ENCODE peak calls at places on chromosomes 3 and 15, in nine cellular contexts. One of them, this sample, is unnamed.

GRCh38 chr3:42079701-42080323 is 11.3 kb upstream of the TRAK1 start:
- DNase-seq in astrocyte of the spinal cord: no peak
- DNase-seq in MM.1S: no peak
- DNase-seq in fibroblast of mammary gland: no peak
- DNase-seq in tibial nerve: no peak
- DNase-seq in ovary: no peak
- DNase-seq in cardiac fibroblast: no peak
- DNase-seq in psoas muscle: no peak
- DNase-seq in fibroblast of pulmonary artery: no peak
- DNase-seq in this sample: peak; percentile 95

GRCh38 chr3:15541371-15541770 is 19.9 kb upstream of the COLQ start:
- DNase-seq in astrocyte of the spinal cord: no peak
- DNase-seq in MM.1S: no peak
- DNase-seq in fibroblast of mammary gland: no peak
- DNase-seq in tibial nerve: no peak
- DNase-seq in ovary: no peak
- DNase-seq in cardiac fibroblast: no peak
- DNase-seq in psoas muscle: no peak
- DNase-seq in fibroblast of pulmonary artery: no peak
- DNase-seq in this sample: no peak

GRCh38 chr3:141402476-141403171 is 34.3 kb downstream of the ZBTB38 start:
- DNase-seq in astrocyte of the spinal cord: peak; percentile 76
- DNase-seq in MM.1S: peak; percentile 80
- DNase-seq in fibroblast of mammary gland: peak; percentile 93
- DNase-seq in tibial nerve: peak; percentile 54
- DNase-seq in ovary: peak; percentile 69
- DNase-seq in cardiac fibroblast: peak; percentile 75
- DNase-seq in psoas muscle: peak; percentile 80
- DNase-seq in fibroblast of pulmonary artery: peak; percentile 66
- DNase-seq in this sample: peak; percentile 54

GRCh38 chr3:195609229-195609628 is 25.5 kb upstream of the APOD start:
- DNase-seq in astrocyte of the spinal cord: no peak
- DNase-seq in MM.1S: no peak
- DNase-seq in fibroblast of mammary gland: no peak
- DNase-seq in tibial nerve: no peak
- DNase-seq in ovary: no peak
- DNase-seq in cardiac fibroblast: no peak
- DNase-seq in psoas muscle: no peak
- DNase-seq in fibroblast of pulmonary artery: no peak
- DNase-seq in this sample: no peak

GRCh38 chr15:70722266-70723123 is 40.9 kb downstream of the UACA start:
- DNase-seq in astrocyte of the spinal cord: peak; percentile 71
- DNase-seq in MM.1S: peak; percentile 55
- DNase-seq in fibroblast of mammary gland: peak; percentile 71
- DNase-seq in tibial nerve: no peak
- DNase-seq in ovary: no peak
- DNase-seq in cardiac fibroblast: peak; percentile 86
- DNase-seq in psoas muscle: no peak
- DNase-seq in fibroblast of pulmonary artery: peak; percentile 85
- DNase-seq in this sample: peak; percentile 63

GRCh38 chr15:85636351-85636750 is 158.4 kb downstream of the KLHL25 start:
- DNase-seq in astrocyte of the spinal cord: no peak
- DNase-seq in MM.1S: no peak
- DNase-seq in fibroblast of mammary gland: no peak
- DNase-seq in tibial nerve: no peak
- DNase-seq in ovary: no peak
- DNase-seq in cardiac fibroblast: no peak
- DNase-seq in psoas muscle: no peak
- DNase-seq in fibroblast of pulmonary artery: no peak
- DNase-seq in this sample: no peak

GRCh38 chr3:14093831-14094230 is 30.8 kb downstream of the CHCHD4 start:
- DNase-seq in astrocyte of the spinal cord: no peak
- DNase-seq in MM.1S: no peak
- DNase-seq in fibroblast of mammary gland: no peak
- DNase-seq in tibial nerve: no peak
- DNase-seq in ovary: no peak
- DNase-seq in cardiac fibroblast: no peak
- DNase-seq in psoas muscle: no peak
- DNase-seq in fibroblast of pulmonary artery: no peak
- DNase-seq in this sample: peak; percentile 88

GRCh38 chr15:101068961-101069734 is 150.0 kb downstream of the LRRK1 start:
- DNase-seq in astrocyte of the spinal cord: peak; percentile 28
- DNase-seq in MM.1S: no peak
- DNase-seq in fibroblast of mammary gland: no peak
- DNase-seq in tibial nerve: no peak
- DNase-seq in ovary: no peak
- DNase-seq in cardiac fibroblast: peak; percentile 77
- DNase-seq in psoas muscle: no peak
- DNase-seq in fibroblast of pulmonary artery: peak; percentile 50
- DNase-seq in this sample: peak; percentile 80

GRCh38 chr15:81097893-81098280 is 36.2 kb upstream of the CFAP161 start:
- DNase-seq in astrocyte of the spinal cord: no peak
- DNase-seq in MM.1S: no peak
- DNase-seq in fibroblast of mammary gland: peak; percentile 28
- DNase-seq in tibial nerve: no peak
- DNase-seq in ovary: no peak
- DNase-seq in cardiac fibroblast: no peak
- DNase-seq in psoas muscle: peak; percentile 50
- DNase-seq in fibroblast of pulmonary artery: peak; percentile 30
- DNase-seq in this sample: no peak

GRCh38 chr15:32646304-32646703 is 4.8 kb downstream of the SCG5 start:
- DNase-seq in astrocyte of the spinal cord: no peak
- DNase-seq in MM.1S: no peak
- DNase-seq in fibroblast of mammary gland: no peak
- DNase-seq in tibial nerve: no peak
- DNase-seq in ovary: no peak
- DNase-seq in cardiac fibroblast: no peak
- DNase-seq in psoas muscle: no peak
- DNase-seq in fibroblast of pulmonary artery: no peak
- DNase-seq in this sample: no peak

GRCh38 chr15:60423540-60423939 is 25.8 kb upstream of the ANXA2 start:
- DNase-seq in astrocyte of the spinal cord: peak; percentile 94
- DNase-seq in MM.1S: peak; percentile 93
- DNase-seq in fibroblast of mammary gland: peak; percentile 82
- DNase-seq in tibial nerve: no peak
- DNase-seq in ovary: no peak
- DNase-seq in cardiac fibroblast: peak; percentile 93
- DNase-seq in psoas muscle: no peak
- DNase-seq in fibroblast of pulmonary artery: peak; percentile 91
- DNase-seq in this sample: peak; percentile 86

GRCh38 chr3:194255252-194256039 is 95.7 kb downstream of the CPN2 start:
- DNase-seq in astrocyte of the spinal cord: no peak
- DNase-seq in MM.1S: no peak
- DNase-seq in fibroblast of mammary gland: no peak
- DNase-seq in tibial nerve: no peak
- DNase-seq in ovary: no peak
- DNase-seq in cardiac fibroblast: peak; percentile 76
- DNase-seq in psoas muscle: peak; percentile 62
- DNase-seq in fibroblast of pulmonary artery: peak; percentile 81
- DNase-seq in this sample: no peak

GRCh38 chr15:26866298-26867198 is at the start of gene GABRA5:
- DNase-seq in astrocyte of the spinal cord: peak; percentile 28
- DNase-seq in MM.1S: no peak
- DNase-seq in fibroblast of mammary gland: no peak
- DNase-seq in tibial nerve: no peak
- DNase-seq in ovary: no peak
- DNase-seq in cardiac fibroblast: no peak
- DNase-seq in psoas muscle: no peak
- DNase-seq in fibroblast of pulmonary artery: peak; percentile 6
- DNase-seq in this sample: peak; percentile 24
- H3K4me3 ChIP-seq in astrocyte of the spinal cord: peak within 1 kb of the TSS; percentile 13
- H3K4me3 ChIP-seq in MM.1S: no peak within 1 kb of the TSS
- H3K4me3 ChIP-seq in fibroblast of mammary gland: no peak within 1 kb of the TSS
- H3K4me3 ChIP-seq in tibial nerve: peak within 1 kb of the TSS; percentile 37
- H3K4me3 ChIP-seq in ovary: no peak within 1 kb of the TSS
- H3K4me3 ChIP-seq in cardiac fibroblast: no peak within 1 kb of the TSS
- H3K4me3 ChIP-seq in psoas muscle: no peak within 1 kb of the TSS
- H3K4me3 ChIP-seq in fibroblast of pulmonary artery: no peak within 1 kb of the TSS
- H3K4me3 ChIP-seq in this sample: no peak within 1 kb of the TSS

DNA sequence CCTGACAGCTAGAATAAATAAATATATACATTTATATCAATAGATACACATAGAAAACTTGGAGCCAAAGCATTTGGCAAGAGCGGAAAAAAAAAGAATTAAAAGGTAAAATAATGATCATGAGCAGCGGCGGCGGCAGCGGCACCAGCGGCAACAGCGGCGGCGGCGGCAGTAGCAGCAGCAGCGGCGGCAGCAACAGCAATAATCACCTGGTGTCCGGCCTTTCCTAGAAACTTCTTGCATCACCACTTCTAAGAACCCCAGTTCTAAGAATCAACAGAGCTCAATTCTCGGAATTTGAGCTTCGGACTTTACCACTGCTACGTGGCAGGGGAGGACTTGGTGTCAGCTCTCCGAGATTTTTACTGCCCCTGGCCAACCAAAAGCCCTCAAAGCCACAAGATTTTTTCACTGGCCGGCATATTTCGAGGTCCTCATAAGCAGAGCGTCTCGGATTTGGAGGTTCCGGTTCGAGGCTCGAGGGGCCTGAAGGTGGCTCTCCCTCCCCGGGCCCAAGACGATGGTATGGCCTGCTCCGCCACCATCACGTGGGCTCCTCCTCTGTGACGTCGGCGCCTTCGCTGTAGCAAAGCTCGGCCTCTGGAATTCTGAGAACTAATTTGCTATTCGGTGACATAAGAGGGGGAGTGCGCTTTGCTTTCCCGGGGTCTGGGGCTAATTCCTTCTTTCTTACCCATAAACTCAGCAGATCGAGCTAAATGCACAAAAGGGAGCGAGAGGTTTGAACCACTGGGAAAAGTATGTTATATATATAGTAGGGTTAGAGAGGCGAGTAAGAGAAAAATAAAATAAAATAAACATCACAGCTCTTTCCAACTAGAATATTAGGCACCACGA is at the start of gene BCL6:
- DNase-seq in astrocyte of the spinal cord: peak; percentile 99
- DNase-seq in MM.1S: peak; percentile 99
- DNase-seq in fibroblast of mammary gland: peak; percentile 99
- DNase-seq in tibial nerve: peak; percentile 89
- DNase-seq in ovary: peak; percentile 95
- DNase-seq in cardiac fibroblast: peak; percentile 99
- DNase-seq in psoas muscle: peak; percentile 92
- DNase-seq in fibroblast of pulmonary artery: peak; percentile 99
- DNase-seq in this sample: peak; percentile 98
- TF ChIP-seq CTCF in astrocyte of the spinal cord: no peak
- TF ChIP-seq CTCF in MM.1S: no peak
- TF ChIP-seq CTCF in fibroblast of mammary gland: no peak
- TF ChIP-seq CTCF in tibial nerve: no peak
- TF ChIP-seq CTCF in ovary: peak; percentile 26
- TF ChIP-seq CTCF in cardiac fibroblast: no peak
- TF ChIP-seq CTCF in psoas muscle: no peak
- TF ChIP-seq CTCF in fibroblast of pulmonary artery: no peak
- TF ChIP-seq CTCF in this sample: no peak

GRCh38 chr15:66740802-66741201 is 38.8 kb downstream of the SMAD6 start:
- DNase-seq in astrocyte of the spinal cord: no peak
- DNase-seq in MM.1S: no peak
- DNase-seq in fibroblast of mammary gland: peak; percentile 53
- DNase-seq in tibial nerve: peak; percentile 64
- DNase-seq in ovary: peak; percentile 83
- DNase-seq in cardiac fibroblast: peak; percentile 60
- DNase-seq in psoas muscle: peak; percentile 55
- DNase-seq in fibroblast of pulmonary artery: no peak
- DNase-seq in this sample: no peak
- H3K4me3 ChIP-seq in astrocyte of the spinal cord: no peak overlapping the region
- H3K4me3 ChIP-seq in MM.1S: no peak overlapping the region
- H3K4me3 ChIP-seq in fibroblast of mammary gland: no peak overlapping the region
- H3K4me3 ChIP-seq in tibial nerve: no peak overlapping the region
- H3K4me3 ChIP-seq in ovary: no peak overlapping the region
- H3K4me3 ChIP-seq in cardiac fibroblast: no peak overlapping the region
- H3K4me3 ChIP-seq in psoas muscle: no peak overlapping the region
- H3K4me3 ChIP-seq in fibroblast of pulmonary artery: no peak overlapping the region
- H3K4me3 ChIP-seq in this sample: no peak overlapping the region

GRCh38 chr15:44370830-44371229 is 56.6 kb upstream of the CTDSPL2 start:
- DNase-seq in astrocyte of the spinal cord: no peak
- DNase-seq in MM.1S: no peak
- DNase-seq in fibroblast of mammary gland: no peak
- DNase-seq in tibial nerve: no peak
- DNase-seq in ovary: no peak
- DNase-seq in cardiac fibroblast: no peak
- DNase-seq in psoas muscle: no peak
- DNase-seq in fibroblast of pulmonary artery: no peak
- DNase-seq in this sample: no peak
- TF ChIP-seq CTCF in astrocyte of the spinal cord: no peak
- TF ChIP-seq CTCF in MM.1S: no peak
- TF ChIP-seq CTCF in fibroblast of mammary gland: no peak
- TF ChIP-seq CTCF in tibial nerve: no peak
- TF ChIP-seq CTCF in ovary: no peak
- TF ChIP-seq CTCF in cardiac fibroblast: no peak
- TF ChIP-seq CTCF in psoas muscle: no peak
- TF ChIP-seq CTCF in fibroblast of pulmonary artery: no peak
- TF ChIP-seq CTCF in this sample: no peak

DNA sequence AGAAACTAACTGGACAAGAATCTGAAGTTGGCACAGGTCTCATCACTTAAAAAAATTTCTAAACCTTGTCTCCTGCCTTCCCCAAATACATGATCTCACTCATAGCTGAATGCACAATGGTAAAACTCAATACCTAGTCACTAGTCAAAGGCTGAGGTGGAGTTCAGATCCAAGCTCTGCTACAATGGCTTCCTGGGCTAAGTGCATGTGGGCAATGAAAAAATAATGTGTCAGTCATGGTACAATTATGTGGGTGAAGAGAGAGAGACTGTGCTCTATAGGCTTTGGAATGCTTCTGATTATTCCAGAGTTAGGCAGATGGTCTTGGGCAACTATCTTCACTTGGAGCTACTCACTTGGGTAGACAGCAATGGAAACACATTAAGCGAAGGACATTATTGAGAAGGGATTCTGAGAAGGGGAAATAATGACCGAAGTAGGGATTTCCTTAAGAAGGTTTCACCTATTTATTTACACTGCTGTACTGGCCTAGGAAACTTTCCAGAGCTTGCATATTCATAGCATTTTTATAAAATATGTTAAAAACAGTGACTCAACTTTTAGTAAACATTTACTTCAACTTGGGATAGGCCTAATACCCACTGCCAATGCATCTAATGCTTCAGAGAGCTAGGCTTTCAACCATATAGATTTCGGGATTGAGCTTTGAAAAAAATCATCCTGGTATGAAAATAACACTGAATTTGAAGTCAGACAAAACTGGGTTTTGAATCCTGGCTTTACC is 58.7 kb upstream of the PLXND1 start:
- DNase-seq in astrocyte of the spinal cord: peak; percentile 47
- DNase-seq in MM.1S: no peak
- DNase-seq in fibroblast of mammary gland: peak; percentile 34
- DNase-seq in tibial nerve: no peak
- DNase-seq in ovary: no peak
- DNase-seq in cardiac fibroblast: peak; percentile 19
- DNase-seq in psoas muscle: no peak
- DNase-seq in fibroblast of pulmonary artery: peak; percentile 42
- DNase-seq in this sample: peak; percentile 78
- H3K4me3 ChIP-seq in astrocyte of the spinal cord: no peak overlapping the region
- H3K4me3 ChIP-seq in MM.1S: no peak overlapping the region
- H3K4me3 ChIP-seq in fibroblast of mammary gland: no peak overlapping the region
- H3K4me3 ChIP-seq in tibial nerve: no peak overlapping the region
- H3K4me3 ChIP-seq in ovary: no peak overlapping the region
- H3K4me3 ChIP-seq in cardiac fibroblast: no peak overlapping the region
- H3K4me3 ChIP-seq in psoas muscle: peak overlapping the region; percentile 52
- H3K4me3 ChIP-seq in fibroblast of pulmonary artery: no peak overlapping the region
- H3K4me3 ChIP-seq in this sample: no peak overlapping the region